ENCODE peak calls at places on chromosomes 1 and 21, in five cellular contexts. One of them, this sample, is unnamed.

GRCh38 chr21:32368386-32368785 is 24.4 kb downstream of the URB1 start:
- DNase-seq in IMR-90: peak
- DNase-seq in tibial nerve: no peak
- DNase-seq in BE2C: no peak
- DNase-seq in dorsolateral prefrontal cortex: no peak
- DNase-seq in this sample: no peak

GRCh38 chr1:228082975-228083870 is 715 bp downstream of the ARF1 start:
- DNase-seq in IMR-90: peak
- DNase-seq in tibial nerve: peak
- DNase-seq in BE2C: no peak
- DNase-seq in dorsolateral prefrontal cortex: no peak
- DNase-seq in this sample: peak

GRCh38 chr1:77438239-77438913 is 156.6 kb downstream of the AK5 start:
- DNase-seq in IMR-90: peak
- DNase-seq in tibial nerve: no peak
- DNase-seq in BE2C: no peak
- DNase-seq in dorsolateral prefrontal cortex: no peak
- DNase-seq in this sample: peak

GRCh38 chr1:230091473-230092231 is 24.6 kb downstream of the GALNT2 start:
- DNase-seq in IMR-90: peak
- DNase-seq in tibial nerve: no peak
- DNase-seq in BE2C: no peak
- DNase-seq in dorsolateral prefrontal cortex: no peak
- DNase-seq in this sample: no peak

GRCh38 chr21:27079807-27080206 is 112.9 kb upstream of the ADAMTS5 start:
- DNase-seq in IMR-90: peak
- DNase-seq in tibial nerve: no peak
- DNase-seq in BE2C: no peak
- DNase-seq in dorsolateral prefrontal cortex: no peak
- DNase-seq in this sample: no peak

GRCh38 chr1:55904541-55904940 is 674.8 kb downstream of the PLPP3 start:
- DNase-seq in IMR-90: no peak
- DNase-seq in tibial nerve: no peak
- DNase-seq in BE2C: no peak
- DNase-seq in dorsolateral prefrontal cortex: no peak
- DNase-seq in this sample: no peak

GRCh38 chr1:42732126-42732680 is 7.8 kb downstream of the CLDN19 start:
- DNase-seq in IMR-90: peak
- DNase-seq in tibial nerve: no peak
- DNase-seq in BE2C: no peak
- DNase-seq in dorsolateral prefrontal cortex: no peak
- DNase-seq in this sample: peak

GRCh38 chr21:41251961-41252642 is 64.5 kb upstream of the FAM3B start:
- DNase-seq in IMR-90: peak
- DNase-seq in tibial nerve: no peak
- DNase-seq in BE2C: no peak
- DNase-seq in dorsolateral prefrontal cortex: no peak
- DNase-seq in this sample: peak

GRCh38 chr1:154955039-154955717 is 721 bp downstream of the PBXIP1 start:
- DNase-seq in IMR-90: peak
- DNase-seq in tibial nerve: peak
- DNase-seq in BE2C: peak
- DNase-seq in dorsolateral prefrontal cortex: peak
- DNase-seq in this sample: peak

GRCh38 chr1:103489881-103490280 is 35.6 kb upstream of the RNPC3 start:
- DNase-seq in IMR-90: peak
- DNase-seq in tibial nerve: no peak
- DNase-seq in BE2C: no peak
- DNase-seq in dorsolateral prefrontal cortex: no peak
- DNase-seq in this sample: no peak

GRCh38 chr1:29237906-29238600 is 1.7 kb downstream of the PTPRU start:
- DNase-seq in IMR-90: no peak
- DNase-seq in tibial nerve: no peak
- DNase-seq in BE2C: peak
- DNase-seq in dorsolateral prefrontal cortex: peak
- DNase-seq in this sample: peak

GRCh38 chr21:46457801-46458314 is 833 bp upstream of the DIP2A start:
- DNase-seq in IMR-90: peak
- DNase-seq in tibial nerve: peak
- DNase-seq in BE2C: peak
- DNase-seq in dorsolateral prefrontal cortex: peak
- DNase-seq in this sample: peak

DNA sequence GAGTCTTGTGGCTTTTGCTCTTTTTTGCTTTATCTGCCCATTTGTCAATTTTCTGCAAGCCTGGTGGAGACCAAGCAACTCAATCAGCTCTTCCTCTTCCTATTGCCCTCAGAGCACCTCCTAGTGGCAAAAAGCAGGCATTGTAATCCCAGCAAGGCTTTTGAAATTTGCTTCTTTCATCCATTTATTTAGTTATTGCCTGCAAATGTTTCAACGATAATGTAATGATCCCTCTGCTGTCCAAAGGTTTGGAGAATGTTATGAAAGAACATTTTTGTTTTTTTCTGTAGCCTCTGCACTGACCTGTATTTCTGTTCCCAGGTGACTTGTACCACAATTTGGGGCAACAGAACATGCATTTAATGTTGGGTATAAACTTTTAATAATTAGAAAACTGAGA is 127.8 kb downstream of the GABPA start:
- DNase-seq in IMR-90: peak
- DNase-seq in tibial nerve: no peak
- DNase-seq in BE2C: peak
- DNase-seq in dorsolateral prefrontal cortex: no peak
- DNase-seq in this sample: peak
- TF ChIP-seq CTCF in IMR-90: peak
- TF ChIP-seq CTCF in tibial nerve: peak
- TF ChIP-seq CTCF in BE2C: peak
- TF ChIP-seq CTCF in dorsolateral prefrontal cortex: peak
- TF ChIP-seq CTCF in this sample: peak

GRCh38 chr1:20212685-20213331 is 26.5 kb upstream of the PLA2G2C start:
- DNase-seq in IMR-90: peak
- DNase-seq in tibial nerve: peak
- DNase-seq in BE2C: peak
- DNase-seq in dorsolateral prefrontal cortex: peak
- DNase-seq in this sample: peak

GRCh38 chr1:20212099-20212684 is 25.9 kb upstream of the PLA2G2C start:
- DNase-seq in IMR-90: no peak
- DNase-seq in tibial nerve: no peak
- DNase-seq in BE2C: no peak
- DNase-seq in dorsolateral prefrontal cortex: no peak
- DNase-seq in this sample: no peak

GRCh38 chr1:20210736-20211405 is 24.6 kb upstream of the PLA2G2C start:
- DNase-seq in IMR-90: no peak
- DNase-seq in tibial nerve: no peak
- DNase-seq in BE2C: no peak
- DNase-seq in dorsolateral prefrontal cortex: no peak
- DNase-seq in this sample: no peak

GRCh38 chr1:20209471-20209870 is 23.2 kb upstream of the PLA2G2C start:
- DNase-seq in IMR-90: no peak
- DNase-seq in tibial nerve: no peak
- DNase-seq in BE2C: no peak
- DNase-seq in dorsolateral prefrontal cortex: no peak
- DNase-seq in this sample: no peak

GRCh38 chr1:20211511-20211931 is 25.2 kb upstream of the PLA2G2C start:
- DNase-seq in IMR-90: no peak
- DNase-seq in tibial nerve: no peak
- DNase-seq in BE2C: no peak
- DNase-seq in dorsolateral prefrontal cortex: no peak
- DNase-seq in this sample: no peak
- H3K4me3 ChIP-seq in IMR-90: no peak
- H3K4me3 ChIP-seq in tibial nerve: no peak
- H3K4me3 ChIP-seq in BE2C: no peak
- H3K4me3 ChIP-seq in dorsolateral prefrontal cortex: no peak
- H3K4me3 ChIP-seq in this sample: no peak

GRCh38 chr21:15978158-15978805 is 248.5 kb downstream of the USP25 start:
- DNase-seq in IMR-90: peak
- DNase-seq in tibial nerve: no peak
- DNase-seq in BE2C: no peak
- DNase-seq in dorsolateral prefrontal cortex: no peak
- DNase-seq in this sample: peak

DNA sequence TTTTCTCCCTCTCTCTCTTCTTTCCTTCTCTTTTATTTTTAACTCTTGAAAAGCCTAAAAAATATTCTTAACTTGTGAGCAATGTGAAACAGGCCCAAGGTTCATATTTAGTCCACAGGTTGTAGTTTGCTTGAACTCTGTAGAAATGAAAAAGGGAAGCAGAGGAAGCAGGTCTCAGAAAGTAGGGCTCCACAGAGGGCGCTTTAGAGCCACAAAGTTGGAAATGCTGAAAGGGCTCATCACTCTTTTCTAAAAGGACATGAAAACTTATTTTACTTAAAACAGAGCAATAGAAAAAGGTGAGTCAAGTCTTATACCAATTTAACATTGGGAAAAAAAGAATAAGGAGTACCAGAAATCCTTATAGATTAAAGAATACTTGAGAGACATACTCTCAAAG is 247.0 kb downstream of the USP25 start:
- DNase-seq in IMR-90: no peak
- DNase-seq in tibial nerve: no peak
- DNase-seq in BE2C: no peak
- DNase-seq in dorsolateral prefrontal cortex: no peak
- DNase-seq in this sample: no peak
- TF ChIP-seq CTCF in IMR-90: peak
- TF ChIP-seq CTCF in tibial nerve: no peak
- TF ChIP-seq CTCF in BE2C: peak
- TF ChIP-seq CTCF in dorsolateral prefrontal cortex: no peak
- TF ChIP-seq CTCF in this sample: peak

GRCh38 chr1:178038372-178038771 is 55.5 kb upstream of the RASAL2 start:
- DNase-seq in IMR-90: no peak
- DNase-seq in tibial nerve: no peak
- DNase-seq in BE2C: no peak
- DNase-seq in dorsolateral prefrontal cortex: no peak
- DNase-seq in this sample: no peak

GRCh38 chr1:178036090-178036489 is 57.8 kb upstream of the RASAL2 start:
- DNase-seq in IMR-90: no peak
- DNase-seq in tibial nerve: no peak
- DNase-seq in BE2C: no peak
- DNase-seq in dorsolateral prefrontal cortex: no peak
- DNase-seq in this sample: no peak

GRCh38 chr1:178039826-178040380 is 54.0 kb upstream of the RASAL2 start:
- DNase-seq in IMR-90: no peak
- DNase-seq in tibial nerve: no peak
- DNase-seq in BE2C: no peak
- DNase-seq in dorsolateral prefrontal cortex: no peak
- DNase-seq in this sample: no peak

GRCh38 chr1:178034676-178035075 is 59.2 kb upstream of the RASAL2 start:
- DNase-seq in IMR-90: no peak
- DNase-seq in tibial nerve: no peak
- DNase-seq in BE2C: no peak
- DNase-seq in dorsolateral prefrontal cortex: no peak
- DNase-seq in this sample: no peak

DNA sequence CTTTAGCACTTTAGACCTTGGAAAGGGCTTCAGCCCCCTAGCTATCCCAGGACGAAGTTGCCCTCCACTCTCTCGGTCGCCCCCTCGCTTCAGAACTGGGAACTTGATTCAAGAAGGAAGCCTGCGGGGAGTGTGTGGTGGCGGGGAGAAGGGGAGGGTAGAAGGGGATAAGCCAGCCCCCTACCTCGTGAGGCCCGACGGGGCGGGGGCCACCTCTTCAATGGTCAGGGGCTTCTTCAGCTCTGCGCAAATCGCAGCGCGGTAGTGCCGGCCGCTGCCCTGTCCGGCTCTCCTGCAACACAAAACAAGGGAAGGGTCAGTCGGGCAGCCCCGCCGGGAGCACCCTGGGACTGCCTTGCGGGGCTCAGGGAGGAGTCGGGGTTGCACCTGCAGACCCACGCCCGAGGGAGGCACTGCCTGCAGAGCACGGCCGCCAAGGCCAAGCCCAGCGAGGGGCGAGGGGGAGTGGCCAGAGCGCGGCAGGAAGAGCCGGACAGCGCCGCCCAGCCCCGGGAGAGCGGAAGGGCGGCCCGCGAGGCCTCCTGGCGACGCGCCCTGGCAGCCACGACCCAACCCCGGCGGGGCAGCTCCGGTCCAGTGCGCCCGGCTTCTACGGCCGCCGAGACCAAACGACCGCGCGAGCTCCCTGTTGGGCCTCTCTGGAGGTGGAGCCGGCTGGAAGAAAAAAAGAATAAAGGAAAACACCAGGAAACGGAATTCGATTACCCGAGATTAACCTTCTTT is 56.2 kb upstream of the RASAL2 start:
- DNase-seq in IMR-90: peak
- DNase-seq in tibial nerve: peak
- DNase-seq in BE2C: no peak
- DNase-seq in dorsolateral prefrontal cortex: peak
- DNase-seq in this sample: peak
- H3K4me3 ChIP-seq in IMR-90: peak
- H3K4me3 ChIP-seq in tibial nerve: peak
- H3K4me3 ChIP-seq in BE2C: no peak
- H3K4me3 ChIP-seq in dorsolateral prefrontal cortex: peak
- H3K4me3 ChIP-seq in this sample: peak

DNA sequence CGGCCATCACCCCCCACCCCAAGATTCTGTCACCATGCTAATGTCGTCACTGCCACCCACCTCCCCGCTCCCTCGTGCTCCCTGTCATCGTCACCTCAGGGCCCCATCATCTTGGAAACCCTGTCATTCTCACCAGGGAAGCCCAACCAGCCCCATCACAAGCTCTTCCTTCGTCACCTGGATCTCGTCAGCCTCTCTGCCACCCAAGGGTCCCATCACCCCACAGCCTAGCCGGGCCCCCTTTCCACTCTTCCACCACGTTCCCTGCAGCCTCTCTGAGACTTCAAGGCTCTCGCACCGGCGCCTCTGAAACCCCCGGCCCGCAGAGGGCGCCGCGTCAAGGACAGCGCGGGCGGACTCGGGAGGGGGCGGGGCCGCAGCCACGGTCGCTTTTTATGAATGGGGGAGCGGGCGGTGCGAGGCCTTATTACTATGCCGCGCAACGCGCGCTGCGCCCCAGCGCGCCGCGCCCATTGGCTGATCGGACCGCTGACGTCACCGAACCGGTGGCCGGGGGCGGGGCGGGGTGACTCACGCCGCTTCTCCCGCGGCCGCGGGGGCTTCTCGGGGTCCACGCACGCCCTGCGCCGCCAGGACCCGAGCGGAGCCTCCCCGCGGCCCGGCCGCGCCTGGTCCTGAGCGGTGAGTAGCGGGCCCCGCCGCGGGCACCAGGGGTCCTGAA is at the start of gene GPR3:
- DNase-seq in IMR-90: peak
- DNase-seq in tibial nerve: peak
- DNase-seq in BE2C: peak
- DNase-seq in dorsolateral prefrontal cortex: peak
- DNase-seq in this sample: peak
- TF ChIP-seq CTCF in IMR-90: peak
- TF ChIP-seq CTCF in tibial nerve: peak
- TF ChIP-seq CTCF in BE2C: peak
- TF ChIP-seq CTCF in dorsolateral prefrontal cortex: peak
- TF ChIP-seq CTCF in this sample: peak

GRCh38 chr1:170698301-170698700 is 34.4 kb downstream of the PRRX1 start:
- DNase-seq in IMR-90: no peak
- DNase-seq in tibial nerve: no peak
- DNase-seq in BE2C: no peak
- DNase-seq in dorsolateral prefrontal cortex: no peak
- DNase-seq in this sample: no peak
- H3K4me3 ChIP-seq in IMR-90: no peak
- H3K4me3 ChIP-seq in tibial nerve: peak
- H3K4me3 ChIP-seq in BE2C: no peak
- H3K4me3 ChIP-seq in dorsolateral prefrontal cortex: peak
- H3K4me3 ChIP-seq in this sample: peak

This sample was measured in fibroblast of the aortic adventitia.